ENCODE peak calls at places on chromosomes 2 and 18, in five cellular contexts. S is IMR-90, E is EH, K is activated T-cell treated with anti-CD3 and anti-CD28 coated beads for 24 hours, P is cardiac muscle cell. O is an unnamed sample.

GRCh38 chr2:23528171-23528570 is 143.2 kb downstream of the KLHL29 start:
- DNase-seq in S (no peak), E (no peak), K (no peak), P (no peak), O (no peak)

GRCh38 chr2:70089220-70089945 is 2.1 kb downstream of the PCBP1 start:
- DNase-seq in S (no peak), E (peak; percentile 46), K (peak; percentile 44), P (peak; percentile 43), O (peak; percentile 20)

GRCh38 chr2:10344105-10345066 is 41.7 kb downstream of the HPCAL1 start:
- DNase-seq in S (peak; percentile 49), E (peak; percentile 28), K (no peak), P (no peak), O (peak; percentile 17)

GRCh38 chr2:157523270-157524059 is 79.6 kb upstream of the CYTIP start:
- DNase-seq in S (no peak), E (no peak), K (no peak), P (no peak), O (no peak)

GRCh38 chr2:38073211-38074005 is 2.5 kb downstream of the CYP1B1 start:
- DNase-seq in S (no peak), E (no peak), K (no peak), P (peak; percentile 54), O (peak; percentile 56)

GRCh38 chr2:233821196-233821595 is 33.1 kb downstream of the HJURP start:
- DNase-seq in S (no peak), E (no peak), K (no peak), P (no peak), O (no peak)

GRCh38 chr2:241797441-241798080 is 11.4 kb upstream of the NEU4 start:
- DNase-seq in S (no peak), E (no peak), K (no peak), P (no peak), O (no peak)

GRCh38 chr2:11438555-11439080 is 27.3 kb downstream of the E2F6 start:
- DNase-seq in S (no peak), E (no peak), K (no peak), P (no peak), O (no peak)

GRCh38 chr2:3256655-3257054 is 121.0 kb downstream of the EIPR1 start:
- DNase-seq in S (no peak), E (no peak), K (no peak), P (no peak), O (no peak)

GRCh38 chr2:10620481-10620880 is 69.3 kb downstream of the NOL10 start:
- DNase-seq in S (peak; percentile 94), E (peak; percentile 88), K (no peak), P (peak; percentile 74), O (peak; percentile 88)

GRCh38 chr2:31286230-31286629 is 52.3 kb downstream of the EHD3 start:
- DNase-seq in S (no peak), E (no peak), K (no peak), P (no peak), O (no peak)

GRCh38 chr18:32478317-32478716 is 7.6 kb upstream of the GAREM1 start:
- DNase-seq in S (no peak), E (no peak), K (no peak), P (no peak), O (no peak)